ENCODE peak calls at places on chromosomes 4 and X, in eight cellular contexts. One of them, this sample, is unnamed.

GRCh38 chr4:131609039-131609438 is 1540.1 kb upstream of the PCDH10 start:
- DNase-seq in fibroblast of mammary gland: peak
- DNase-seq in progenitor cell of endocrine pancreas: no peak
- DNase-seq in GM12865: no peak
- DNase-seq in IMR-90: no peak
- DNase-seq in fibroblast of lung: no peak
- DNase-seq in GM20000: no peak
- DNase-seq in CD8-positive, alpha-beta T cell: no peak
- DNase-seq in this sample: no peak

GRCh38 chrX:38923451-38923969 is 122.3 kb downstream of the MID1IP1 start:
- DNase-seq in GM12865: peak
- DNase-seq in GM20000: peak
- DNase-seq in IMR-90: no peak
- DNase-seq in fibroblast of mammary gland: no peak
- DNase-seq in progenitor cell of endocrine pancreas: no peak
- DNase-seq in CD8-positive, alpha-beta T cell: no peak
- DNase-seq in fibroblast of lung: no peak
- DNase-seq in this sample: no peak

GRCh38 chr4:186144596-186145569 is 40.4 kb downstream of the FAM149A start:
- DNase-seq in GM20000: peak
- DNase-seq in GM12865: peak
- DNase-seq in IMR-90: peak
- DNase-seq in CD8-positive, alpha-beta T cell: no peak
- DNase-seq in fibroblast of lung: peak
- DNase-seq in progenitor cell of endocrine pancreas: peak
- DNase-seq in fibroblast of mammary gland: peak
- DNase-seq in this sample: no peak

GRCh38 chr4:136637071-136637777 is 895.1 kb downstream of the PCDH18 start:
- DNase-seq in GM20000: peak
- DNase-seq in progenitor cell of endocrine pancreas: no peak
- DNase-seq in fibroblast of mammary gland: peak
- DNase-seq in GM12865: peak
- DNase-seq in fibroblast of lung: no peak
- DNase-seq in CD8-positive, alpha-beta T cell: no peak
- DNase-seq in IMR-90: peak
- DNase-seq in this sample: peak

GRCh38 chr4:102715057-102715456 is 45.7 kb downstream of the MANBA start:
- DNase-seq in fibroblast of mammary gland: peak
- DNase-seq in GM20000: no peak
- DNase-seq in IMR-90: no peak
- DNase-seq in GM12865: peak
- DNase-seq in CD8-positive, alpha-beta T cell: no peak
- DNase-seq in fibroblast of lung: no peak
- DNase-seq in progenitor cell of endocrine pancreas: no peak
- DNase-seq in this sample: no peak

GRCh38 chr4:116357758-116358157 is 727.6 kb downstream of the TRAM1L1 start:
- DNase-seq in GM12865: peak
- DNase-seq in CD8-positive, alpha-beta T cell: no peak
- DNase-seq in fibroblast of mammary gland: peak
- DNase-seq in fibroblast of lung: peak
- DNase-seq in IMR-90: no peak
- DNase-seq in GM20000: no peak
- DNase-seq in progenitor cell of endocrine pancreas: no peak
- DNase-seq in this sample: no peak

GRCh38 chrX:150365953-150366911 is 3.1 kb downstream of the MAMLD1 start:
- DNase-seq in GM20000: no peak
- DNase-seq in fibroblast of mammary gland: peak
- DNase-seq in GM12865: no peak
- DNase-seq in progenitor cell of endocrine pancreas: no peak
- DNase-seq in fibroblast of lung: peak
- DNase-seq in CD8-positive, alpha-beta T cell: no peak
- DNase-seq in IMR-90: peak
- DNase-seq in this sample: no peak

GRCh38 chr4:69549651-69550050 is 53.9 kb upstream of the UGT2B4 start:
- DNase-seq in fibroblast of lung: no peak
- DNase-seq in GM20000: no peak
- DNase-seq in CD8-positive, alpha-beta T cell: no peak
- DNase-seq in GM12865: no peak
- DNase-seq in IMR-90: no peak
- DNase-seq in fibroblast of mammary gland: no peak
- DNase-seq in progenitor cell of endocrine pancreas: no peak
- DNase-seq in this sample: no peak

GRCh38 chr4:59869559-59869958 is 1330.6 kb upstream of the ADGRL3 start:
- DNase-seq in progenitor cell of endocrine pancreas: no peak
- DNase-seq in IMR-90: no peak
- DNase-seq in GM12865: no peak
- DNase-seq in GM20000: no peak
- DNase-seq in fibroblast of mammary gland: no peak
- DNase-seq in CD8-positive, alpha-beta T cell: no peak
- DNase-seq in fibroblast of lung: no peak
- DNase-seq in this sample: no peak

GRCh38 chr4:102723511-102723910 is 37.3 kb downstream of the MANBA start:
- DNase-seq in progenitor cell of endocrine pancreas: no peak
- DNase-seq in GM12865: no peak
- DNase-seq in GM20000: no peak
- DNase-seq in IMR-90: no peak
- DNase-seq in fibroblast of mammary gland: peak
- DNase-seq in fibroblast of lung: no peak
- DNase-seq in CD8-positive, alpha-beta T cell: no peak
- DNase-seq in this sample: no peak

GRCh38 chrX:3393168-3393567 is 46.7 kb upstream of the MXRA5 start:
- DNase-seq in progenitor cell of endocrine pancreas: no peak
- DNase-seq in fibroblast of mammary gland: no peak
- DNase-seq in CD8-positive, alpha-beta T cell: no peak
- DNase-seq in IMR-90: no peak
- DNase-seq in GM12865: no peak
- DNase-seq in GM20000: no peak
- DNase-seq in fibroblast of lung: no peak
- DNase-seq in this sample: no peak

GRCh38 chr4:1249731-1250526 is 999 bp upstream of the CTBP1 start:
- DNase-seq in fibroblast of lung: peak
- DNase-seq in fibroblast of mammary gland: no peak
- DNase-seq in progenitor cell of endocrine pancreas: no peak
- DNase-seq in GM20000: peak
- DNase-seq in IMR-90: no peak
- DNase-seq in CD8-positive, alpha-beta T cell: peak
- DNase-seq in GM12865: peak
- DNase-seq in this sample: peak

GRCh38 chrX:71098302-71098701 is 2.7 kb downstream of the FOXO4 start:
- DNase-seq in GM12865: peak
- DNase-seq in fibroblast of lung: peak
- DNase-seq in progenitor cell of endocrine pancreas: no peak
- DNase-seq in IMR-90: peak
- DNase-seq in fibroblast of mammary gland: peak
- DNase-seq in CD8-positive, alpha-beta T cell: peak
- DNase-seq in GM20000: peak
- DNase-seq in this sample: peak

GRCh38 chr4:126859872-126860271 is 772.9 kb upstream of the INTU start:
- DNase-seq in IMR-90: no peak
- DNase-seq in progenitor cell of endocrine pancreas: no peak
- DNase-seq in fibroblast of lung: no peak
- DNase-seq in GM20000: no peak
- DNase-seq in GM12865: no peak
- DNase-seq in CD8-positive, alpha-beta T cell: no peak
- DNase-seq in fibroblast of mammary gland: no peak
- DNase-seq in this sample: no peak

GRCh38 chrX:70336767-70337166 is 46.9 kb downstream of the KIF4A start:
- DNase-seq in GM20000: no peak
- DNase-seq in progenitor cell of endocrine pancreas: no peak
- DNase-seq in fibroblast of mammary gland: no peak
- DNase-seq in CD8-positive, alpha-beta T cell: no peak
- DNase-seq in fibroblast of lung: no peak
- DNase-seq in IMR-90: no peak
- DNase-seq in GM12865: peak
- DNase-seq in this sample: no peak

GRCh38 chr4:126174627-126175026 is 859.9 kb downstream of the FAT4 start:
- DNase-seq in IMR-90: no peak
- DNase-seq in fibroblast of lung: no peak
- DNase-seq in GM12865: no peak
- DNase-seq in fibroblast of mammary gland: no peak
- DNase-seq in CD8-positive, alpha-beta T cell: no peak
- DNase-seq in GM20000: no peak
- DNase-seq in progenitor cell of endocrine pancreas: no peak
- DNase-seq in this sample: no peak

GRCh38 chr4:52889778-52890400 is 27.8 kb downstream of the RASL11B start:
- DNase-seq in fibroblast of lung: no peak
- DNase-seq in fibroblast of mammary gland: peak
- DNase-seq in progenitor cell of endocrine pancreas: no peak
- DNase-seq in IMR-90: no peak
- DNase-seq in CD8-positive, alpha-beta T cell: no peak
- DNase-seq in GM20000: no peak
- DNase-seq in GM12865: no peak
- DNase-seq in this sample: no peak

GRCh38 chr4:94441838-94442237 is 9.9 kb upstream of the PDLIM5 start:
- DNase-seq in CD8-positive, alpha-beta T cell: no peak
- DNase-seq in progenitor cell of endocrine pancreas: no peak
- DNase-seq in fibroblast of mammary gland: no peak
- DNase-seq in IMR-90: no peak
- DNase-seq in fibroblast of lung: no peak
- DNase-seq in GM20000: no peak
- DNase-seq in GM12865: no peak
- DNase-seq in this sample: no peak

GRCh38 chrX:145502670-145503069 is 255.4 kb downstream of the SPANXN1 start:
- DNase-seq in GM12865: no peak
- DNase-seq in GM20000: no peak
- DNase-seq in CD8-positive, alpha-beta T cell: no peak
- DNase-seq in fibroblast of lung: no peak
- DNase-seq in progenitor cell of endocrine pancreas: no peak
- DNase-seq in IMR-90: no peak
- DNase-seq in fibroblast of mammary gland: no peak
- DNase-seq in this sample: no peak

GRCh38 chrX:134249231-134249630 is 12.2 kb downstream of the CCDC160 start:
- DNase-seq in fibroblast of mammary gland: no peak
- DNase-seq in IMR-90: no peak
- DNase-seq in CD8-positive, alpha-beta T cell: no peak
- DNase-seq in GM12865: no peak
- DNase-seq in progenitor cell of endocrine pancreas: no peak
- DNase-seq in fibroblast of lung: no peak
- DNase-seq in GM20000: no peak
- DNase-seq in this sample: no peak

GRCh38 chrX:134244043-134244442 is 7.1 kb downstream of the CCDC160 start:
- DNase-seq in progenitor cell of endocrine pancreas: no peak
- DNase-seq in fibroblast of lung: peak
- DNase-seq in GM20000: no peak
- DNase-seq in CD8-positive, alpha-beta T cell: no peak
- DNase-seq in GM12865: no peak
- DNase-seq in fibroblast of mammary gland: peak
- DNase-seq in IMR-90: peak
- DNase-seq in this sample: no peak

GRCh38 chrX:134241960-134242619 is 5.1 kb downstream of the CCDC160 start:
- DNase-seq in CD8-positive, alpha-beta T cell: no peak
- DNase-seq in GM20000: no peak
- DNase-seq in IMR-90: no peak
- DNase-seq in fibroblast of lung: no peak
- DNase-seq in progenitor cell of endocrine pancreas: no peak
- DNase-seq in GM12865: no peak
- DNase-seq in fibroblast of mammary gland: no peak
- DNase-seq in this sample: no peak

GRCh38 chrX:134247492-134247891 is 10.5 kb downstream of the CCDC160 start:
- DNase-seq in CD8-positive, alpha-beta T cell: no peak
- DNase-seq in fibroblast of lung: no peak
- DNase-seq in GM12865: no peak
- DNase-seq in fibroblast of mammary gland: no peak
- DNase-seq in IMR-90: no peak
- DNase-seq in GM20000: no peak
- DNase-seq in progenitor cell of endocrine pancreas: no peak
- DNase-seq in this sample: no peak

GRCh38 chrX:134246282-134246681 is 9.3 kb downstream of the CCDC160 start:
- DNase-seq in progenitor cell of endocrine pancreas: no peak
- DNase-seq in IMR-90: no peak
- DNase-seq in fibroblast of lung: no peak
- DNase-seq in GM12865: peak
- DNase-seq in GM20000: no peak
- DNase-seq in CD8-positive, alpha-beta T cell: no peak
- DNase-seq in fibroblast of mammary gland: peak
- DNase-seq in this sample: no peak
- TF ChIP-seq CTCF in progenitor cell of endocrine pancreas: no peak
- TF ChIP-seq CTCF in IMR-90: no peak
- TF ChIP-seq CTCF in fibroblast of lung: no peak
- TF ChIP-seq CTCF in GM12865: peak
- TF ChIP-seq CTCF in GM20000: no peak
- TF ChIP-seq CTCF in CD8-positive, alpha-beta T cell: no peak
- TF ChIP-seq CTCF in fibroblast of mammary gland: no peak
- TF ChIP-seq CTCF in this sample: no peak

DNA sequence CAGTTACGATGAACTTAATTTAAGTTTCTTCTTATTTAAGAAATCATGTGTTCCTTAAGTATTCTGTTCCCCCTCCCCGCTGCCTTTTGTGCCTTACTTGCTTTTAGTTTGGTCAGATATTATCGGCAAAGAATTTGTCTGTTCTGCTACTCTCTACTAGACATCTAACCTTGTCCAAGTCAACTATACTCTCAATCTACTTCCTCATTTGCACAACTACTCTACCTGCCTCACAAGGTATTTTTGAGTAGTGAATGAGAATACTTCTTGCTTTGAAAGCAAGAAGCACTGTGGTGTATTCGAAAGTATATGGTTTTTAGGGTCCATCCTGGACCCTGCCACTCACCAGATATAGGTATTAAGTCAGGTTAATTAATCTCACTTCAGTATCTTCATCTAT is 8.0 kb upstream of the KLHL5 start:
- DNase-seq in GM12865: no peak
- DNase-seq in CD8-positive, alpha-beta T cell: no peak
- DNase-seq in fibroblast of lung: no peak
- DNase-seq in fibroblast of mammary gland: no peak
- DNase-seq in GM20000: no peak
- DNase-seq in IMR-90: no peak
- DNase-seq in progenitor cell of endocrine pancreas: no peak
- DNase-seq in this sample: no peak
- TF ChIP-seq CTCF in GM12865: no peak
- TF ChIP-seq CTCF in CD8-positive, alpha-beta T cell: no peak
- TF ChIP-seq CTCF in fibroblast of lung: no peak
- TF ChIP-seq CTCF in fibroblast of mammary gland: no peak
- TF ChIP-seq CTCF in GM20000: no peak
- TF ChIP-seq CTCF in IMR-90: no peak
- TF ChIP-seq CTCF in progenitor cell of endocrine pancreas: no peak
- TF ChIP-seq CTCF in this sample: no peak

DNA sequence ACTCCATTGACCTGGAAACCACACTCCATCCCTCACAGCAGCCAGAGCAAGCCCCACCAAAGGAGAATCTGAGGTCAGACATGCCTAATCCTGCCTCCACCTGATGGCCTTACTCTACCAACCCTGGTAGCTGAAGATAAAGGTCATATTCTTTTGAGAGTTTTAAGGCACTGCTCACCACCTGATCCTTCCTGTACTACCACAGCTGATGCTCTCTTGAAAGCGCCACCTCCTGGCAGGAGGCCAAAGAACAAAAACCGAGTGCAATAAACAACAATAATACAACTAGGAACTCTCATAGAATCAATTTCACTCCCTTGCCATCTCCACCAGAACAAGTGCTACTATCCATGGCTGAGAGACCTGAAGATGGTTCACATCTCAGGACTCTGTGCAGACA is 301.6 kb downstream of the NAF1 start:
- DNase-seq in fibroblast of lung: no peak
- DNase-seq in progenitor cell of endocrine pancreas: no peak
- DNase-seq in GM20000: no peak
- DNase-seq in fibroblast of mammary gland: no peak
- DNase-seq in IMR-90: no peak
- DNase-seq in CD8-positive, alpha-beta T cell: no peak
- DNase-seq in GM12865: peak
- DNase-seq in this sample: no peak
- TF ChIP-seq CTCF in fibroblast of lung: no peak
- TF ChIP-seq CTCF in progenitor cell of endocrine pancreas: no peak
- TF ChIP-seq CTCF in GM20000: peak
- TF ChIP-seq CTCF in fibroblast of mammary gland: no peak
- TF ChIP-seq CTCF in IMR-90: no peak
- TF ChIP-seq CTCF in CD8-positive, alpha-beta T cell: no peak
- TF ChIP-seq CTCF in GM12865: peak
- TF ChIP-seq CTCF in this sample: no peak

GRCh38 chr4:165010487-165010886 is 21.3 kb upstream of the TRIM60 start:
- DNase-seq in progenitor cell of endocrine pancreas: no peak
- DNase-seq in GM12865: no peak
- DNase-seq in fibroblast of lung: no peak
- DNase-seq in GM20000: no peak
- DNase-seq in CD8-positive, alpha-beta T cell: no peak
- DNase-seq in fibroblast of mammary gland: no peak
- DNase-seq in IMR-90: no peak
- DNase-seq in this sample: no peak
- TF ChIP-seq CTCF in progenitor cell of endocrine pancreas: no peak
- TF ChIP-seq CTCF in GM12865: no peak
- TF ChIP-seq CTCF in fibroblast of lung: no peak
- TF ChIP-seq CTCF in GM20000: no peak
- TF ChIP-seq CTCF in CD8-positive, alpha-beta T cell: no peak
- TF ChIP-seq CTCF in fibroblast of mammary gland: no peak
- TF ChIP-seq CTCF in IMR-90: no peak
- TF ChIP-seq CTCF in this sample: no peak